ENCODE peak calls at places on chromosomes 6 and 20, in seven cellular contexts. G is hepatocyte; S is H7; E is activated CD8-positive, alpha-beta T cell treated with anti-CD3 and anti-CD28 coated beads for 36 hours; C is PC-3; Z is nephron progenitor cell; Y is A172. D is an unnamed sample.

GRCh38 chr6:158031445-158032353 is 50.0 kb downstream of the SYNJ2 start:
- DNase-seq in E (peak; percentile 85), C (no peak), S (peak; percentile 44), Y (peak; percentile 98), Z (peak; percentile 59), G (peak; percentile 16), D (no peak)

GRCh38 chr6:2857580-2858337 is 16.1 kb upstream of the SERPINB1 start:
- DNase-seq in E (peak; percentile 94), Y (peak; percentile 91), G (peak; percentile 58), C (peak; percentile 49), S (no peak), Z (no peak), D (peak; percentile 31)

GRCh38 chr6:48597951-48598350 is 487.0 kb upstream of the PTCHD4 start:
- DNase-seq in Y (no peak), Z (no peak), C (no peak), S (no peak), G (peak; percentile 16), E (no peak), D (no peak)

GRCh38 chr6:26306248-26306647 is 58.8 kb upstream of the BTN3A2 start:
- DNase-seq in S (no peak), Y (no peak), G (no peak), C (no peak), Z (no peak), E (no peak), D (no peak)

GRCh38 chr20:8512003-8512402 is 379.9 kb downstream of the PLCB1 start:
- DNase-seq in S (no peak), Y (no peak), C (no peak), Z (no peak), E (no peak), G (no peak), D (no peak)

GRCh38 chr20:779771-780170 is 11.5 kb upstream of the SLC52A3 start:
- DNase-seq in S (no peak), Y (no peak), Z (no peak), G (no peak), E (no peak), C (no peak), D (no peak)

GRCh38 chr6:133894795-133895401 is 6.0 kb downstream of the TCF21 start:
- DNase-seq in G (peak; percentile 76), Y (no peak), C (no peak), E (no peak), S (no peak), Z (no peak), D (no peak)

GRCh38 chr6:170005680-170006470 is 254.5 kb downstream of the ERMARD start:
- DNase-seq in Y (no peak), Z (no peak), E (no peak), C (no peak), S (no peak), G (no peak), D (no peak)

GRCh38 chr20:38173237-38174156 is 8.4 kb upstream of the TGM2 start:
- DNase-seq in Z (no peak), Y (peak; percentile 96), C (peak; percentile 98), S (no peak), E (no peak), G (peak; percentile 82), D (no peak)

GRCh38 chr6:87832025-87832825 is 130.2 kb upstream of the AKIRIN2 start:
- DNase-seq in Y (peak; percentile 17), C (peak; percentile 49), Z (no peak), E (no peak), S (peak; percentile 17), G (peak; percentile 35), D (no peak)

GRCh38 chr20:63087872-63088680 is 81.3 kb upstream of the BHLHE23 start:
- DNase-seq in S (peak; percentile 54), Z (peak; percentile 1), Y (no peak), G (no peak), C (no peak), E (no peak), D (no peak)

GRCh38 chr6:89970609-89971337 is 76.5 kb downstream of the GJA10 start:
- DNase-seq in Y (peak; percentile 53), S (peak; percentile 56), G (peak; percentile 79), E (no peak), Z (peak; percentile 36), C (peak; percentile 73), D (peak; percentile 43)

GRCh38 chr6:147222160-147222838 is 18.1 kb downstream of the STXBP5 start:
- DNase-seq in C (peak; percentile 55), Y (no peak), Z (no peak), E (no peak), G (peak; percentile 8), S (no peak), D (no peak)

GRCh38 chr6:36873612-36874011 is 991 bp downstream of the PPIL1 start:
- DNase-seq in G (no peak), Y (no peak), S (peak; percentile 63), E (peak; percentile 37), C (peak; percentile 35), Z (no peak), D (no peak)

GRCh38 chr6:85826997-85827396 is 184.3 kb upstream of the SYNCRIP start:
- DNase-seq in C (no peak), Y (no peak), S (no peak), G (no peak), Z (no peak), E (no peak), D (no peak)

GRCh38 chr20:37885593-37886507 is 17.1 kb upstream of the VSTM2L start:
- DNase-seq in E (no peak), S (no peak), Z (no peak), G (no peak), C (no peak), Y (no peak), D (no peak)

GRCh38 chr20:3995067-3995748 is 20.1 kb downstream of the RNF24 start:
- DNase-seq in G (no peak), Y (peak; percentile 71), E (peak; percentile 50), S (peak; percentile 16), Z (no peak), C (peak; percentile 36), D (no peak)

GRCh38 chr6:109055771-109056235 is 38.8 kb downstream of the SESN1 start:
- DNase-seq in E (no peak), Z (no peak), S (no peak), G (no peak), C (no peak), Y (no peak), D (no peak)

GRCh38 chr6:5752282-5752681 is 254.4 kb downstream of the NRN1 start:
- DNase-seq in Z (no peak), E (no peak), S (no peak), C (peak; percentile 9), Y (peak; percentile 87), G (no peak), D (no peak)

GRCh38 chr6:149964243-149965190 is 774 bp downstream of the ULBP1 start:
- DNase-seq in G (no peak), S (peak; percentile 73), Y (no peak), E (peak; percentile 35), Z (peak; percentile 42), C (no peak), D (peak; percentile 43)

GRCh38 chr6:136669299-136669699 is 119.1 kb upstream of the MAP7 start:
- DNase-seq in C (peak; percentile 85), S (no peak), Z (no peak), E (no peak), Y (peak; percentile 71), G (peak; percentile 6), D (no peak)

GRCh38 chr6:13425971-13426931 is 61.1 kb downstream of the GFOD1 start:
- DNase-seq in G (no peak), C (peak; percentile 75), Y (no peak), S (no peak), Z (no peak), E (peak; percentile 55), D (no peak)

GRCh38 chr20:16241911-16242310 is 331.3 kb downstream of the KIF16B start:
- DNase-seq in Z (no peak), S (no peak), G (peak; percentile 33), E (no peak), C (peak; percentile 68), Y (no peak), D (no peak)

GRCh38 chr20:63059684-63060056 is 52.9 kb upstream of the BHLHE23 start:
- DNase-seq in S (peak; percentile 36), E (no peak), Y (no peak), G (no peak), Z (no peak), C (no peak), D (no peak)

GRCh38 chr6:144285798-144286502 is 815 bp downstream of the UTRN start:
- DNase-seq in S (peak; percentile 81), G (peak; percentile 66), C (peak; percentile 57), Z (peak; percentile 78), E (peak; percentile 42), Y (peak; percentile 50), D (peak; percentile 56)

GRCh38 chr6:25172819-25173218 is 106.4 kb upstream of the CARMIL1 start:
- DNase-seq in Z (no peak), C (peak; percentile 82), E (no peak), G (no peak), S (no peak), Y (peak; percentile 83), D (no peak)

GRCh38 chr6:118277631-118278030 is 270.5 kb upstream of the PLN start:
- DNase-seq in Z (no peak), C (no peak), E (no peak), S (no peak), Y (no peak), G (no peak), D (no peak)

GRCh38 chr20:59004493-59004762 is 2.6 kb downstream of the CTSZ start:
- DNase-seq in C (no peak), Z (no peak), S (no peak), Y (no peak), E (peak; percentile 75), G (no peak), D (no peak)

GRCh38 chr6:2630891-2631458 is 119.7 kb downstream of the MYLK4 start:
- DNase-seq in S (no peak), C (peak; percentile 54), G (no peak), Z (no peak), E (no peak), Y (peak; percentile 73), D (no peak)

GRCh38 chr6:38518511-38519304 is 121.0 kb downstream of the BTBD9 start:
- DNase-seq in E (no peak), G (no peak), Z (no peak), Y (no peak), S (no peak), C (no peak), D (no peak)

GRCh38 chr6:1503811-1504210 is 105.9 kb upstream of the FOXC1 start:
- DNase-seq in C (no peak), S (no peak), Y (no peak), G (no peak), E (no peak), Z (no peak), D (no peak)

GRCh38 chr6:90484392-90484791 is 102.5 kb downstream of the MAP3K7 start:
- DNase-seq in C (no peak), S (no peak), Y (no peak), E (no peak), Z (no peak), G (no peak), D (no peak)

GRCh38 chr6:36028887-36029324 is 1.3 kb downstream of the MAPK14 start:
- DNase-seq in C (peak; percentile 77), S (peak; percentile 42), Y (peak; percentile 61), Z (peak; percentile 51), G (peak; percentile 72), E (peak; percentile 90), D (peak; percentile 57)